ENCODE peak calls at places on chromosomes 3 and 15, in eight cellular contexts. One of them, this sample, is unnamed.

GRCh38 chr3:37862219-37862711 is 585 bp downstream of the CTDSPL start:
- DNase-seq in GM20000: peak; percentile 38
- DNase-seq in NCI-H345: peak; percentile 6
- DNase-seq in NCI-H1092 treated with DMSO at 0.1 percent for 48 hours: no peak
- DNase-seq in stimulated activated CD4-positive, alpha-beta T cell treated with anti-CD3 and anti-CD28 coated beads, Interleukin-2, amount 100 ng/mL, for 48 hours: peak; percentile 51
- DNase-seq in occipital lobe: peak; percentile 46
- DNase-seq in amniotic stem cell: peak; percentile 24
- DNase-seq in non-pigmented ciliary epithelial cell: no peak
- DNase-seq in this sample: no peak

GRCh38 chr15:81182031-81182745 is 14.5 kb upstream of the IL16 start:
- DNase-seq in stimulated activated CD4-positive, alpha-beta T cell treated with anti-CD3 and anti-CD28 coated beads, Interleukin-2, amount 100 ng/mL, for 48 hours: no peak
- DNase-seq in occipital lobe: no peak
- DNase-seq in GM20000: no peak
- DNase-seq in NCI-H1092 treated with DMSO at 0.1 percent for 48 hours: no peak
- DNase-seq in NCI-H345: no peak
- DNase-seq in amniotic stem cell: no peak
- DNase-seq in non-pigmented ciliary epithelial cell: no peak
- DNase-seq in this sample: no peak

GRCh38 chr15:74489518-74490338 is 28.8 kb upstream of the UBL7 start:
- DNase-seq in non-pigmented ciliary epithelial cell: no peak
- DNase-seq in NCI-H345: peak; percentile 27
- DNase-seq in NCI-H1092 treated with DMSO at 0.1 percent for 48 hours: peak; percentile 30
- DNase-seq in amniotic stem cell: peak; percentile 3
- DNase-seq in stimulated activated CD4-positive, alpha-beta T cell treated with anti-CD3 and anti-CD28 coated beads, Interleukin-2, amount 100 ng/mL, for 48 hours: peak; percentile 66
- DNase-seq in occipital lobe: no peak
- DNase-seq in GM20000: peak; percentile 84
- DNase-seq in this sample: no peak

GRCh38 chr15:64813075-64813474 is 12.4 kb downstream of the PIF1 start:
- DNase-seq in non-pigmented ciliary epithelial cell: no peak
- DNase-seq in GM20000: no peak
- DNase-seq in stimulated activated CD4-positive, alpha-beta T cell treated with anti-CD3 and anti-CD28 coated beads, Interleukin-2, amount 100 ng/mL, for 48 hours: no peak
- DNase-seq in occipital lobe: no peak
- DNase-seq in NCI-H1092 treated with DMSO at 0.1 percent for 48 hours: no peak
- DNase-seq in amniotic stem cell: no peak
- DNase-seq in NCI-H345: no peak
- DNase-seq in this sample: no peak

GRCh38 chr3:142315083-142315482 is 89.7 kb upstream of the GK5 start:
- DNase-seq in NCI-H345: no peak
- DNase-seq in NCI-H1092 treated with DMSO at 0.1 percent for 48 hours: no peak
- DNase-seq in stimulated activated CD4-positive, alpha-beta T cell treated with anti-CD3 and anti-CD28 coated beads, Interleukin-2, amount 100 ng/mL, for 48 hours: no peak
- DNase-seq in amniotic stem cell: no peak
- DNase-seq in non-pigmented ciliary epithelial cell: peak; percentile 65
- DNase-seq in occipital lobe: no peak
- DNase-seq in GM20000: no peak
- DNase-seq in this sample: peak; percentile 32

GRCh38 chr3:8560608-8561007 is 59.0 kb downstream of the LMCD1 start:
- DNase-seq in stimulated activated CD4-positive, alpha-beta T cell treated with anti-CD3 and anti-CD28 coated beads, Interleukin-2, amount 100 ng/mL, for 48 hours: no peak
- DNase-seq in NCI-H1092 treated with DMSO at 0.1 percent for 48 hours: no peak
- DNase-seq in GM20000: no peak
- DNase-seq in occipital lobe: no peak
- DNase-seq in NCI-H345: no peak
- DNase-seq in non-pigmented ciliary epithelial cell: peak; percentile 100
- DNase-seq in amniotic stem cell: no peak
- DNase-seq in this sample: no peak

GRCh38 chr15:60414016-60414682 is 16.4 kb upstream of the ANXA2 start:
- DNase-seq in stimulated activated CD4-positive, alpha-beta T cell treated with anti-CD3 and anti-CD28 coated beads, Interleukin-2, amount 100 ng/mL, for 48 hours: no peak
- DNase-seq in NCI-H345: no peak
- DNase-seq in non-pigmented ciliary epithelial cell: no peak
- DNase-seq in occipital lobe: no peak
- DNase-seq in GM20000: no peak
- DNase-seq in NCI-H1092 treated with DMSO at 0.1 percent for 48 hours: no peak
- DNase-seq in amniotic stem cell: no peak
- DNase-seq in this sample: no peak

GRCh38 chr3:65873028-65873427 is 165.7 kb downstream of the MAGI1 start:
- DNase-seq in NCI-H345: no peak
- DNase-seq in NCI-H1092 treated with DMSO at 0.1 percent for 48 hours: no peak
- DNase-seq in GM20000: no peak
- DNase-seq in non-pigmented ciliary epithelial cell: no peak
- DNase-seq in amniotic stem cell: no peak
- DNase-seq in stimulated activated CD4-positive, alpha-beta T cell treated with anti-CD3 and anti-CD28 coated beads, Interleukin-2, amount 100 ng/mL, for 48 hours: no peak
- DNase-seq in occipital lobe: no peak
- DNase-seq in this sample: no peak

GRCh38 chr15:97955040-97955439 is 5.5 kb upstream of the ARRDC4 start:
- DNase-seq in NCI-H1092 treated with DMSO at 0.1 percent for 48 hours: peak; percentile 7
- DNase-seq in occipital lobe: no peak
- DNase-seq in non-pigmented ciliary epithelial cell: no peak
- DNase-seq in GM20000: no peak
- DNase-seq in NCI-H345: no peak
- DNase-seq in amniotic stem cell: no peak
- DNase-seq in stimulated activated CD4-positive, alpha-beta T cell treated with anti-CD3 and anti-CD28 coated beads, Interleukin-2, amount 100 ng/mL, for 48 hours: no peak
- DNase-seq in this sample: no peak

GRCh38 chr3:46858456-46858855 is 4.8 kb downstream of the MYL3 start:
- DNase-seq in GM20000: no peak
- DNase-seq in occipital lobe: no peak
- DNase-seq in stimulated activated CD4-positive, alpha-beta T cell treated with anti-CD3 and anti-CD28 coated beads, Interleukin-2, amount 100 ng/mL, for 48 hours: no peak
- DNase-seq in amniotic stem cell: no peak
- DNase-seq in NCI-H1092 treated with DMSO at 0.1 percent for 48 hours: no peak
- DNase-seq in NCI-H345: no peak
- DNase-seq in non-pigmented ciliary epithelial cell: no peak
- DNase-seq in this sample: no peak

GRCh38 chr15:61687124-61687523 is 373.1 kb downstream of the VPS13C start:
- DNase-seq in occipital lobe: no peak
- DNase-seq in non-pigmented ciliary epithelial cell: no peak
- DNase-seq in NCI-H1092 treated with DMSO at 0.1 percent for 48 hours: no peak
- DNase-seq in NCI-H345: no peak
- DNase-seq in GM20000: no peak
- DNase-seq in amniotic stem cell: no peak
- DNase-seq in stimulated activated CD4-positive, alpha-beta T cell treated with anti-CD3 and anti-CD28 coated beads, Interleukin-2, amount 100 ng/mL, for 48 hours: no peak
- DNase-seq in this sample: no peak

GRCh38 chr3:74129056-74129455 is 485.4 kb downstream of the CNTN3 start:
- DNase-seq in GM20000: no peak
- DNase-seq in occipital lobe: no peak
- DNase-seq in NCI-H345: no peak
- DNase-seq in non-pigmented ciliary epithelial cell: no peak
- DNase-seq in amniotic stem cell: no peak
- DNase-seq in NCI-H1092 treated with DMSO at 0.1 percent for 48 hours: no peak
- DNase-seq in stimulated activated CD4-positive, alpha-beta T cell treated with anti-CD3 and anti-CD28 coated beads, Interleukin-2, amount 100 ng/mL, for 48 hours: no peak
- DNase-seq in this sample: no peak

GRCh38 chr15:45187578-45187893 is 230 bp downstream of the SHF start:
- DNase-seq in GM20000: no peak
- DNase-seq in NCI-H1092 treated with DMSO at 0.1 percent for 48 hours: no peak
- DNase-seq in amniotic stem cell: no peak
- DNase-seq in NCI-H345: no peak
- DNase-seq in non-pigmented ciliary epithelial cell: no peak
- DNase-seq in occipital lobe: no peak
- DNase-seq in stimulated activated CD4-positive, alpha-beta T cell treated with anti-CD3 and anti-CD28 coated beads, Interleukin-2, amount 100 ng/mL, for 48 hours: no peak
- DNase-seq in this sample: no peak

GRCh38 chr15:26670116-26670515 is 102.8 kb downstream of the GABRB3 start:
- DNase-seq in amniotic stem cell: no peak
- DNase-seq in GM20000: no peak
- DNase-seq in stimulated activated CD4-positive, alpha-beta T cell treated with anti-CD3 and anti-CD28 coated beads, Interleukin-2, amount 100 ng/mL, for 48 hours: no peak
- DNase-seq in NCI-H345: no peak
- DNase-seq in non-pigmented ciliary epithelial cell: no peak
- DNase-seq in occipital lobe: no peak
- DNase-seq in NCI-H1092 treated with DMSO at 0.1 percent for 48 hours: no peak
- DNase-seq in this sample: no peak

GRCh38 chr3:117278424-117279190 is 569.0 kb downstream of the TUSC7 start:
- DNase-seq in occipital lobe: no peak
- DNase-seq in NCI-H1092 treated with DMSO at 0.1 percent for 48 hours: peak; percentile 78
- DNase-seq in amniotic stem cell: no peak
- DNase-seq in NCI-H345: no peak
- DNase-seq in non-pigmented ciliary epithelial cell: no peak
- DNase-seq in stimulated activated CD4-positive, alpha-beta T cell treated with anti-CD3 and anti-CD28 coated beads, Interleukin-2, amount 100 ng/mL, for 48 hours: no peak
- DNase-seq in GM20000: peak; percentile 3
- DNase-seq in this sample: no peak

GRCh38 chr3:101796076-101796475 is 17.1 kb downstream of the NXPE3 start:
- DNase-seq in NCI-H345: no peak
- DNase-seq in NCI-H1092 treated with DMSO at 0.1 percent for 48 hours: no peak
- DNase-seq in amniotic stem cell: no peak
- DNase-seq in stimulated activated CD4-positive, alpha-beta T cell treated with anti-CD3 and anti-CD28 coated beads, Interleukin-2, amount 100 ng/mL, for 48 hours: no peak
- DNase-seq in non-pigmented ciliary epithelial cell: no peak
- DNase-seq in GM20000: no peak
- DNase-seq in occipital lobe: no peak
- DNase-seq in this sample: no peak

GRCh38 chr3:159996018-159996417 is 7.4 kb downstream of the IL12A start:
- DNase-seq in stimulated activated CD4-positive, alpha-beta T cell treated with anti-CD3 and anti-CD28 coated beads, Interleukin-2, amount 100 ng/mL, for 48 hours: no peak
- DNase-seq in GM20000: no peak
- DNase-seq in NCI-H1092 treated with DMSO at 0.1 percent for 48 hours: no peak
- DNase-seq in non-pigmented ciliary epithelial cell: no peak
- DNase-seq in amniotic stem cell: no peak
- DNase-seq in occipital lobe: no peak
- DNase-seq in NCI-H345: no peak
- DNase-seq in this sample: no peak

GRCh38 chr3:105042586-105042985 is 324.1 kb upstream of the ALCAM start:
- DNase-seq in amniotic stem cell: no peak
- DNase-seq in occipital lobe: no peak
- DNase-seq in NCI-H1092 treated with DMSO at 0.1 percent for 48 hours: no peak
- DNase-seq in stimulated activated CD4-positive, alpha-beta T cell treated with anti-CD3 and anti-CD28 coated beads, Interleukin-2, amount 100 ng/mL, for 48 hours: no peak
- DNase-seq in non-pigmented ciliary epithelial cell: no peak
- DNase-seq in GM20000: no peak
- DNase-seq in NCI-H345: peak; percentile 6
- DNase-seq in this sample: no peak

GRCh38 chr3:58535531-58536500 is 1.2 kb downstream of the ACOX2 start:
- DNase-seq in amniotic stem cell: no peak
- DNase-seq in GM20000: peak; percentile 3
- DNase-seq in stimulated activated CD4-positive, alpha-beta T cell treated with anti-CD3 and anti-CD28 coated beads, Interleukin-2, amount 100 ng/mL, for 48 hours: no peak
- DNase-seq in NCI-H1092 treated with DMSO at 0.1 percent for 48 hours: no peak
- DNase-seq in non-pigmented ciliary epithelial cell: no peak
- DNase-seq in NCI-H345: no peak
- DNase-seq in occipital lobe: no peak
- DNase-seq in this sample: no peak

GRCh38 chr3:13352621-13353131 is 67.4 kb downstream of the NUP210 start:
- DNase-seq in non-pigmented ciliary epithelial cell: peak; percentile 22
- DNase-seq in amniotic stem cell: no peak
- DNase-seq in NCI-H1092 treated with DMSO at 0.1 percent for 48 hours: no peak
- DNase-seq in GM20000: no peak
- DNase-seq in NCI-H345: no peak
- DNase-seq in stimulated activated CD4-positive, alpha-beta T cell treated with anti-CD3 and anti-CD28 coated beads, Interleukin-2, amount 100 ng/mL, for 48 hours: no peak
- DNase-seq in occipital lobe: no peak
- DNase-seq in this sample: no peak

GRCh38 chr3:37229740-37230139 is 55.4 kb upstream of the LRRFIP2 start:
- DNase-seq in NCI-H345: no peak
- DNase-seq in amniotic stem cell: no peak
- DNase-seq in occipital lobe: no peak
- DNase-seq in GM20000: no peak
- DNase-seq in NCI-H1092 treated with DMSO at 0.1 percent for 48 hours: no peak
- DNase-seq in non-pigmented ciliary epithelial cell: no peak
- DNase-seq in stimulated activated CD4-positive, alpha-beta T cell treated with anti-CD3 and anti-CD28 coated beads, Interleukin-2, amount 100 ng/mL, for 48 hours: no peak
- DNase-seq in this sample: no peak

GRCh38 chr15:70258369-70259029 is 160.8 kb upstream of the TLE3 start:
- DNase-seq in amniotic stem cell: no peak
- DNase-seq in GM20000: peak; percentile 55
- DNase-seq in NCI-H1092 treated with DMSO at 0.1 percent for 48 hours: no peak
- DNase-seq in non-pigmented ciliary epithelial cell: no peak
- DNase-seq in stimulated activated CD4-positive, alpha-beta T cell treated with anti-CD3 and anti-CD28 coated beads, Interleukin-2, amount 100 ng/mL, for 48 hours: peak; percentile 72
- DNase-seq in NCI-H345: no peak
- DNase-seq in occipital lobe: no peak
- DNase-seq in this sample: no peak

GRCh38 chr3:120472121-120472844 is 21.5 kb upstream of the FSTL1 start:
- DNase-seq in occipital lobe: no peak
- DNase-seq in NCI-H1092 treated with DMSO at 0.1 percent for 48 hours: no peak
- DNase-seq in non-pigmented ciliary epithelial cell: no peak
- DNase-seq in stimulated activated CD4-positive, alpha-beta T cell treated with anti-CD3 and anti-CD28 coated beads, Interleukin-2, amount 100 ng/mL, for 48 hours: no peak
- DNase-seq in NCI-H345: no peak
- DNase-seq in GM20000: no peak
- DNase-seq in amniotic stem cell: no peak
- DNase-seq in this sample: no peak

GRCh38 chr3:124883766-124884473 is 3.2 kb downstream of the ITGB5 start:
- DNase-seq in non-pigmented ciliary epithelial cell: no peak
- DNase-seq in amniotic stem cell: no peak
- DNase-seq in occipital lobe: no peak
- DNase-seq in NCI-H1092 treated with DMSO at 0.1 percent for 48 hours: no peak
- DNase-seq in NCI-H345: no peak
- DNase-seq in stimulated activated CD4-positive, alpha-beta T cell treated with anti-CD3 and anti-CD28 coated beads, Interleukin-2, amount 100 ng/mL, for 48 hours: no peak
- DNase-seq in GM20000: no peak
- DNase-seq in this sample: no peak

GRCh38 chr3:194099215-194099614 is 36.7 kb upstream of the HES1 start:
- DNase-seq in NCI-H1092 treated with DMSO at 0.1 percent for 48 hours: no peak
- DNase-seq in GM20000: no peak
- DNase-seq in NCI-H345: no peak
- DNase-seq in non-pigmented ciliary epithelial cell: no peak
- DNase-seq in occipital lobe: no peak
- DNase-seq in amniotic stem cell: no peak
- DNase-seq in stimulated activated CD4-positive, alpha-beta T cell treated with anti-CD3 and anti-CD28 coated beads, Interleukin-2, amount 100 ng/mL, for 48 hours: no peak
- DNase-seq in this sample: no peak

GRCh38 chr3:14472471-14473351 is 67.4 kb downstream of the GRIP2 start:
- DNase-seq in NCI-H345: no peak
- DNase-seq in amniotic stem cell: peak; percentile 84
- DNase-seq in non-pigmented ciliary epithelial cell: no peak
- DNase-seq in occipital lobe: no peak
- DNase-seq in NCI-H1092 treated with DMSO at 0.1 percent for 48 hours: no peak
- DNase-seq in GM20000: no peak
- DNase-seq in stimulated activated CD4-positive, alpha-beta T cell treated with anti-CD3 and anti-CD28 coated beads, Interleukin-2, amount 100 ng/mL, for 48 hours: no peak
- DNase-seq in this sample: peak; percentile 71

GRCh38 chr15:85296615-85297402 is 83.6 kb upstream of the AKAP13 start:
- DNase-seq in non-pigmented ciliary epithelial cell: peak; percentile 55
- DNase-seq in stimulated activated CD4-positive, alpha-beta T cell treated with anti-CD3 and anti-CD28 coated beads, Interleukin-2, amount 100 ng/mL, for 48 hours: peak; percentile 52
- DNase-seq in occipital lobe: peak; percentile 58
- DNase-seq in NCI-H345: peak; percentile 67
- DNase-seq in NCI-H1092 treated with DMSO at 0.1 percent for 48 hours: peak; percentile 62
- DNase-seq in amniotic stem cell: peak; percentile 69
- DNase-seq in GM20000: peak; percentile 67
- DNase-seq in this sample: peak; percentile 53

GRCh38 chr3:81958967-81959625 is 197.7 kb upstream of the GBE1 start:
- DNase-seq in non-pigmented ciliary epithelial cell: no peak
- DNase-seq in NCI-H1092 treated with DMSO at 0.1 percent for 48 hours: no peak
- DNase-seq in occipital lobe: no peak
- DNase-seq in NCI-H345: no peak
- DNase-seq in GM20000: no peak
- DNase-seq in amniotic stem cell: no peak
- DNase-seq in stimulated activated CD4-positive, alpha-beta T cell treated with anti-CD3 and anti-CD28 coated beads, Interleukin-2, amount 100 ng/mL, for 48 hours: no peak
- DNase-seq in this sample: peak; percentile 31

GRCh38 chr3:170426240-170426797 is 7.7 kb downstream of the CLDN11 start:
- DNase-seq in amniotic stem cell: no peak
- DNase-seq in GM20000: no peak
- DNase-seq in stimulated activated CD4-positive, alpha-beta T cell treated with anti-CD3 and anti-CD28 coated beads, Interleukin-2, amount 100 ng/mL, for 48 hours: no peak
- DNase-seq in non-pigmented ciliary epithelial cell: no peak
- DNase-seq in occipital lobe: no peak
- DNase-seq in NCI-H1092 treated with DMSO at 0.1 percent for 48 hours: no peak
- DNase-seq in NCI-H345: no peak
- DNase-seq in this sample: no peak

GRCh38 chr3:44509393-44509921 is 32.0 kb upstream of the ZNF445 start:
- DNase-seq in amniotic stem cell: no peak
- DNase-seq in non-pigmented ciliary epithelial cell: no peak
- DNase-seq in GM20000: peak; percentile 10
- DNase-seq in occipital lobe: no peak
- DNase-seq in NCI-H345: no peak
- DNase-seq in NCI-H1092 treated with DMSO at 0.1 percent for 48 hours: no peak
- DNase-seq in stimulated activated CD4-positive, alpha-beta T cell treated with anti-CD3 and anti-CD28 coated beads, Interleukin-2, amount 100 ng/mL, for 48 hours: no peak
- DNase-seq in this sample: no peak

GRCh38 chr3:40201770-40202169 is 107.7 kb upstream of the EIF1B start:
- DNase-seq in non-pigmented ciliary epithelial cell: no peak
- DNase-seq in NCI-H345: no peak
- DNase-seq in amniotic stem cell: no peak
- DNase-seq in NCI-H1092 treated with DMSO at 0.1 percent for 48 hours: peak; percentile 2
- DNase-seq in GM20000: no peak
- DNase-seq in stimulated activated CD4-positive, alpha-beta T cell treated with anti-CD3 and anti-CD28 coated beads, Interleukin-2, amount 100 ng/mL, for 48 hours: no peak
- DNase-seq in occipital lobe: no peak
- DNase-seq in this sample: no peak

GRCh38 chr15:94671845-94672524 is 440.6 kb downstream of the MCTP2 start:
- DNase-seq in NCI-H1092 treated with DMSO at 0.1 percent for 48 hours: peak; percentile 42
- DNase-seq in non-pigmented ciliary epithelial cell: peak; percentile 6
- DNase-seq in NCI-H345: peak; percentile 33
- DNase-seq in amniotic stem cell: no peak
- DNase-seq in stimulated activated CD4-positive, alpha-beta T cell treated with anti-CD3 and anti-CD28 coated beads, Interleukin-2, amount 100 ng/mL, for 48 hours: no peak
- DNase-seq in occipital lobe: no peak
- DNase-seq in GM20000: no peak
- DNase-seq in this sample: no peak

GRCh38 chr3:59783468-59783988 is 733.7 kb upstream of the CFAP20DC start:
- DNase-seq in occipital lobe: no peak
- DNase-seq in NCI-H1092 treated with DMSO at 0.1 percent for 48 hours: no peak
- DNase-seq in GM20000: no peak
- DNase-seq in stimulated activated CD4-positive, alpha-beta T cell treated with anti-CD3 and anti-CD28 coated beads, Interleukin-2, amount 100 ng/mL, for 48 hours: peak; percentile 13
- DNase-seq in amniotic stem cell: no peak
- DNase-seq in non-pigmented ciliary epithelial cell: no peak
- DNase-seq in NCI-H345: no peak
- DNase-seq in this sample: no peak

GRCh38 chr3:14605070-14605469 is 46.5 kb upstream of the CCDC174 start:
- DNase-seq in amniotic stem cell: no peak
- DNase-seq in NCI-H1092 treated with DMSO at 0.1 percent for 48 hours: no peak
- DNase-seq in GM20000: no peak
- DNase-seq in occipital lobe: no peak
- DNase-seq in stimulated activated CD4-positive, alpha-beta T cell treated with anti-CD3 and anti-CD28 coated beads, Interleukin-2, amount 100 ng/mL, for 48 hours: no peak
- DNase-seq in non-pigmented ciliary epithelial cell: no peak
- DNase-seq in NCI-H345: no peak
- DNase-seq in this sample: no peak

This sample was measured in HS-5.